ENCODE peak calls at places on chromosome 2, in nine cellular contexts. A, K, O, S, T, W, J, G and Q are unnamed samples.

GRCh38 chr2:127622561-127623387 is 23.2 kb upstream of the GPR17 start:
- DNase-seq in A (no peak), T (no peak), W (no peak), G (no peak), J (no peak), O (no peak), K (no peak), S (no peak), Q (no peak)

GRCh38 chr2:83536489-83537020 is 922.5 kb downstream of the SUCLG1 start:
- DNase-seq in J (no peak), T (no peak), O (no peak), A (no peak), G (no peak), W (no peak), K (no peak), S (no peak), Q (no peak)

GRCh38 chr2:191864623-191865521 is 18.0 kb upstream of the CAVIN2 start:
- DNase-seq in G (no peak), K (no peak), T (no peak), O (no peak), W (no peak), A (no peak), J (no peak), S (no peak), Q (no peak)

GRCh38 chr2:148048475-148049221 is 27.8 kb downstream of the MBD5 start:
- DNase-seq in K (no peak), A (no peak), G (no peak), J (peak), W (no peak), O (no peak), S (no peak), T (no peak), Q (no peak)

GRCh38 chr2:28729698-28730097 is 21.9 kb upstream of the PPP1CB start:
- DNase-seq in S (no peak), W (no peak), T (no peak), J (no peak), G (no peak), A (no peak), K (no peak), O (no peak), Q (no peak)

GRCh38 chr2:215850380-215850779 is 163.0 kb downstream of the MREG start:
- DNase-seq in O (no peak), S (no peak), K (no peak), W (no peak), T (no peak), A (no peak), G (no peak), J (no peak), Q (no peak)

GRCh38 chr2:120472891-120473309 is 127.0 kb downstream of the INHBB start:
- DNase-seq in J (no peak), G (no peak), K (no peak), T (no peak), O (no peak), A (no peak), S (no peak), W (no peak), Q (no peak)

GRCh38 chr2:128832946-128833560 is 514.4 kb upstream of the HS6ST1 start:
- DNase-seq in O (no peak), A (no peak), G (peak), K (no peak), T (no peak), S (no peak), J (no peak), W (no peak), Q (no peak)

GRCh38 chr2:25314514-25315315 is 27.0 kb downstream of the DNMT3A start:
- DNase-seq in O (peak), G (peak), K (peak), A (no peak), S (peak), T (peak), J (peak), W (peak), Q (no peak)

GRCh38 chr2:188665196-188665595 is 309.0 kb upstream of the COL3A1 start:
- DNase-seq in O (no peak), G (no peak), K (no peak), T (no peak), A (no peak), S (no peak), J (no peak), W (no peak), Q (no peak)

GRCh38 chr2:86794866-86795265 is 4.2 kb upstream of the CD8A start:
- DNase-seq in G (no peak), W (no peak), S (no peak), A (no peak), K (no peak), J (no peak), O (no peak), T (no peak), Q (no peak)

GRCh38 chr2:236541008-236541562 is 28.5 kb upstream of the ACKR3 start:
- DNase-seq in J (no peak), W (no peak), O (no peak), K (no peak), S (no peak), T (no peak), G (no peak), A (no peak), Q (no peak)

GRCh38 chr2:232533944-232534710 is 5.4 kb upstream of the CHRNG start:
- DNase-seq in J (no peak), A (no peak), S (no peak), K (no peak), O (no peak), T (no peak), G (no peak), W (no peak), Q (no peak)